ENCODE peak calls at places on chromosomes 12 and 14, in eight cellular contexts. D, Q, O, M, B, Y, J and G are unnamed samples.
A peak's percentile ranks its signal among the peaks of the same experiment; 100 is the strongest.

GRCh38 chr14:92959189-92959531 is 36.2 kb downstream of the CHGA start:
- DNase-seq in D (no peak), Q (no peak), O (no peak), M (no peak), B (no peak), Y (no peak), J (no peak), G (no peak)

GRCh38 chr12:6839482-6840201 is 1.1 kb upstream of the GNB3 start:
- DNase-seq in D (no peak), Q (no peak), O (no peak), M (no peak), B (no peak), Y (no peak), J (no peak), G (no peak)

GRCh38 chr12:124252964-124253363 is 41.9 kb upstream of the RFLNA start:
- DNase-seq in D (no peak), Q (no peak), O (no peak), M (no peak), B (no peak), Y (no peak), J (no peak), G (no peak)

GRCh38 chr14:75196468-75196867 is 20.1 kb upstream of the TMED10 start:
- DNase-seq in D (no peak), Q (no peak), O (no peak), M (peak; percentile 11), B (no peak), Y (no peak), J (no peak), G (no peak)

GRCh38 chr12:132622437-132623071 is 4.0 kb downstream of the P2RX2 start:
- DNase-seq in D (no peak), Q (peak; percentile 22), O (no peak), M (no peak), B (no peak), Y (no peak), J (no peak), G (no peak)

GRCh38 chr14:83384253-83384652 is 1850.6 kb upstream of the SEL1L start:
- DNase-seq in D (no peak), Q (no peak), O (no peak), M (no peak), B (no peak), Y (no peak), J (no peak), G (no peak)

GRCh38 chr12:95216704-95217376 is 427 bp downstream of the FGD6 start:
- DNase-seq in D (no peak), Q (no peak), O (peak; percentile 47), M (no peak), B (no peak), Y (no peak), J (peak; percentile 80), G (no peak)

GRCh38 chr14:43896044-43896443 is 611.0 kb downstream of the FSCB start:
- DNase-seq in D (no peak), Q (no peak), O (no peak), M (no peak), B (no peak), Y (no peak), J (no peak), G (no peak)

GRCh38 chr12:29088611-29089219 is 60.4 kb upstream of the FAR2 start:
- DNase-seq in D (no peak), Q (no peak), O (peak; percentile 50), M (no peak), B (no peak), Y (no peak), J (no peak), G (no peak)

GRCh38 chr12:52566847-52567291 is 6.8 kb downstream of the KRT74 start:
- DNase-seq in D (no peak), Q (no peak), O (no peak), M (no peak), B (peak; percentile 6), Y (no peak), J (no peak), G (no peak)